ENCODE peak calls at places on chromosomes 7 and 10, in five cellular contexts. B is HTR-8/SVneo; P is WTC11; X is HEK293T; D is CD8-positive, alpha-beta T cell. U is an unnamed sample.

GRCh38 chr10:76299501-76299900 is 868.1 kb downstream of the LRMDA start:
- DNase-seq in B (no peak), P (no peak), X (no peak), D (no peak), U (no peak)

GRCh38 chr10:86306628-86307278 is 59.8 kb downstream of the GRID1 start:
- DNase-seq in B (peak), P (peak), X (no peak), D (no peak), U (no peak)

GRCh38 chr10:58457761-58458616 is 54.7 kb upstream of the BICC1 start:
- DNase-seq in B (no peak), P (no peak), X (no peak), D (no peak), U (no peak)

GRCh38 chr7:92794386-92794785 is 42.0 kb downstream of the CDK6 start:
- DNase-seq in B (no peak), P (no peak), X (no peak), D (no peak), U (no peak)

GRCh38 chr10:4656576-4657194 is 169.3 kb upstream of the AKR1E2 start:
- DNase-seq in B (peak), P (peak), X (peak), D (peak), U (no peak)

GRCh38 chr7:149881328-149882263 is 7.8 kb downstream of the ATP6V0E2 start:
- DNase-seq in B (no peak), P (no peak), X (no peak), D (no peak), U (no peak)

GRCh38 chr10:25820496-25821415 is 113.3 kb upstream of the MYO3A start:
- DNase-seq in B (no peak), P (no peak), X (no peak), D (no peak), U (no peak)

GRCh38 chr7:150829426-150829825 is 22.9 kb upstream of the AOC1 start:
- DNase-seq in B (no peak), P (no peak), X (no peak), D (no peak), U (no peak)

GRCh38 chr7:120996333-120996982 is 7.9 kb downstream of the CPED1 start:
- DNase-seq in B (no peak), P (no peak), X (no peak), D (peak), U (no peak)

GRCh38 chr10:102132193-102132562 is 662 bp upstream of the PPRC1 start:
- DNase-seq in B (no peak), P (no peak), X (no peak), D (no peak), U (no peak)

GRCh38 chr7:42161723-42162122 is 75.3 kb downstream of the GLI3 start:
- DNase-seq in B (no peak), P (no peak), X (no peak), D (no peak), U (no peak)

GRCh38 chr10:120810298-120810697 is 40.9 kb upstream of the WDR11 start:
- DNase-seq in B (no peak), P (no peak), X (no peak), D (no peak), U (no peak)

U was measured in activated T-helper 1 cell treated with anti-CD3 and anti-CD28 coated beads, Interleukin-12 subunit alpha, Interleukin-12 subunit beta, Interleukin-2, Interleukin-4 antibody, amounts not matched to agents 30 ng/mL and 10 ng/mL and 1 ng/mL, durations not matched to agents 14 hours and 24 hours and 36 hours.